ENCODE peak calls at places on chromosomes 12 and 14, in nine cellular contexts. Y is stomach, N is breast epithelium, I is HCT116, V is endothelial cell of umbilical vein, E is transverse colon, T is HepG2, F is sigmoid colon, P is SK-N-SH. Z is an unnamed sample.

GRCh38 chr12:49866859-49867579 is 24.1 kb upstream of the BCDIN3D start:
- DNase-seq in Y (peak; percentile 85), N (peak; percentile 70), I (peak; percentile 52), V (peak; percentile 42), E (peak; percentile 79), T (peak; percentile 43), F (peak; percentile 85), P (peak; percentile 89), Z (peak; percentile 72)

GRCh38 chr12:46577063-46577776 is 204.6 kb upstream of the SLC38A2 start:
- DNase-seq in Y (no peak), N (no peak), I (no peak), V (no peak), E (no peak), T (peak; percentile 89), F (no peak), P (no peak), Z (no peak)

GRCh38 chr14:24273422-24273998 is 2.1 kb upstream of the RABGGTA start:
- DNase-seq in Y (no peak), N (no peak), I (no peak), V (no peak), E (no peak), T (peak; percentile 60), F (no peak), P (peak; percentile 40), Z (no peak)

GRCh38 chr12:40662366-40662765 is 29.9 kb upstream of the CNTN1 start:
- DNase-seq in Y (no peak), N (no peak), I (no peak), V (no peak), E (no peak), T (no peak), F (no peak), P (no peak), Z (no peak)

GRCh38 chr12:38886064-38886463 is 19.3 kb downstream of the CPNE8 start:
- DNase-seq in Y (peak; percentile 62), N (no peak), I (peak; percentile 4), V (no peak), E (peak; percentile 84), T (peak; percentile 52), F (no peak), P (no peak), Z (peak; percentile 73)

GRCh38 chr12:109934026-109934425 is 34.0 kb downstream of the TCHP start:
- DNase-seq in Y (no peak), N (no peak), I (no peak), V (peak; percentile 19), E (no peak), T (no peak), F (no peak), P (no peak), Z (no peak)

GRCh38 chr12:96190403-96191170 is 3.6 kb upstream of the ELK3 start:
- DNase-seq in Y (no peak), N (no peak), I (no peak), V (no peak), E (no peak), T (peak; percentile 23), F (no peak), P (no peak), Z (no peak)

GRCh38 chr14:96205994-96206392 is 1.4 kb downstream of the BDKRB2 start:
- DNase-seq in Y (no peak), N (no peak), I (no peak), V (no peak), E (no peak), T (no peak), F (no peak), P (no peak), Z (no peak)

GRCh38 chr14:50062438-50063039 is 53.8 kb downstream of the VCPKMT start:
- DNase-seq in Y (peak; percentile 38), N (no peak), I (peak; percentile 37), V (peak; percentile 81), E (peak; percentile 64), T (peak; percentile 88), F (no peak), P (peak; percentile 55), Z (no peak)

GRCh38 chr12:48978291-48978740 is at the start of gene WNT1:
- DNase-seq in Y (no peak), N (no peak), I (no peak), V (no peak), E (no peak), T (no peak), F (no peak), P (peak; percentile 68), Z (no peak)

GRCh38 chr12:58104443-58104842 is 163.1 kb downstream of the ATP23 start:
- DNase-seq in Y (no peak), N (no peak), I (no peak), V (no peak), E (no peak), T (no peak), F (no peak), P (no peak), Z (no peak)

GRCh38 chr14:51726166-51726899 is 74.6 kb downstream of the FRMD6 start:
- DNase-seq in Y (no peak), N (no peak), I (no peak), V (peak; percentile 41), E (no peak), T (no peak), F (no peak), P (no peak), Z (no peak)

GRCh38 chr12:124740691-124741137 is 123.0 kb downstream of the SCARB1 start:
- DNase-seq in Y (peak; percentile 78), N (no peak), I (peak; percentile 78), V (peak; percentile 87), E (peak; percentile 50), T (peak; percentile 71), F (peak; percentile 83), P (no peak), Z (no peak)

GRCh38 chr12:91978143-91978542 is 167.5 kb downstream of the BTG1 start:
- DNase-seq in Y (no peak), N (no peak), I (no peak), V (no peak), E (no peak), T (no peak), F (no peak), P (no peak), Z (no peak)

GRCh38 chr12:80858356-80858755 is 79.4 kb downstream of the LIN7A start:
- DNase-seq in Y (no peak), N (no peak), I (no peak), V (no peak), E (no peak), T (no peak), F (no peak), P (no peak), Z (no peak)
- TF ChIP-seq POLR2AphosphoS5 in Y (no peak), N (no peak), I (no peak), V (no peak), E (no peak), T (no peak), F (no peak), P (no peak), Z (no peak)

GRCh38 chr14:35296505-35296904 is 4.3 kb downstream of the PSMA6 start:
- DNase-seq in Y (no peak), N (no peak), I (no peak), V (no peak), E (no peak), T (no peak), F (no peak), P (no peak), Z (no peak)

GRCh38 chr14:35292770-35293561 is 784 bp downstream of the PSMA6 start:
- DNase-seq in Y (no peak), N (no peak), I (no peak), V (no peak), E (no peak), T (no peak), F (no peak), P (no peak), Z (no peak)

GRCh38 chr14:35295845-35296161 is 3.6 kb downstream of the PSMA6 start:
- DNase-seq in Y (no peak), N (no peak), I (no peak), V (no peak), E (no peak), T (no peak), F (no peak), P (no peak), Z (no peak)

GRCh38 chr14:35289623-35290022 is 2.6 kb upstream of the PSMA6 start:
- DNase-seq in Y (no peak), N (no peak), I (no peak), V (no peak), E (no peak), T (no peak), F (no peak), P (no peak), Z (no peak)

DNA sequence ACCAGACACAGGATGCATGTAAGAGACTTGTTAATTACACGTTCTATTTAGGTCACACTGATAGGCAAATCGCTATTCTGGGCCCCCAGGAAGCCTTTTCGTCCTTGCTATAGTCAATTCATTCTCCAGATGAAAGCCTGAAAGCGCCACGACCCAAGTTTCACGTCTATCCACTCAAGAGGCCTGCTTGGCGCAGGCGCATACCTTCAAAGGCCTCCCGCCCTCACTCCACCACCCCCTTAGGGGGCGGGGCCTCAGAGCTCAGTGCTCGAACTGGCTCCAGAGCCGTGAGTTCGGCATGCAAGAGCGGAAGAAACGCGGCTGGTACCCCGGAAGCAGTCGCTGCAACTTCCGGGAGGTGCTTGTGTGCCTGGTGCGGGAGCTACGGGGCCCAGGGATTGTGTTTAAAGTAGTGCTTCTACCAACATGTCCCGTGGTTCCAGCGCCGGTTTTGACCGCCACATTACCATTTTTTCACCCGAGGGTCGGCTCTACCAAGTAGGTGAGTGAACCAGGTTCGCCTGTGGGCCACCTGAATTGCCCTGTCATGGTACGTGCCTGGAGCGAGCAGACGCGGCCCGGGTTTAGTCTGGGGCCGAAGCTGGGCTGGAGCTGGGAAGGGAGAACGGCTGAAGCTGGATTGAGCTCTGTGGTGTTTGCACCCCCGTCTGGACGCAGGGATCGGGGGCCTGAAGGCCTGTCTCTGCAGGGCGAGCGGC is at the start of gene PSMA6:
- DNase-seq in Y (peak; percentile 99), N (peak; percentile 98), I (peak; percentile 98), V (peak; percentile 100), E (peak; percentile 100), T (peak; percentile 100), F (peak; percentile 99), P (peak; percentile 93), Z (peak; percentile 99)
- H3K4me1 ChIP-seq in Y (peaks cover 47% of the 10 kb centered on the region), N (no peaks in the 10 kb centered on the region), I (peaks cover 9% of the 10 kb centered on the region), V (peaks cover 16% of the 10 kb centered on the region), E (peaks cover 12% of the 10 kb centered on the region), T (peaks cover 54% of the 10 kb centered on the region), F (peaks cover 35% of the 10 kb centered on the region), P (no peaks in the 10 kb centered on the region), Z (peaks cover 6% of the 10 kb centered on the region)

GRCh38 chr14:103538291-103539055 is 9.5 kb downstream of the TRMT61A start:
- DNase-seq in Y (peak; percentile 56), N (no peak), I (no peak), V (no peak), E (no peak), T (no peak), F (peak; percentile 80), P (peak; percentile 64), Z (no peak)
- TF ChIP-seq POLR2AphosphoS5 in Y (peak; percentile 10), N (no peak), I (no peak), V (no peak), E (no peak), T (no peak), F (peak; percentile 16), P (no peak), Z (no peak)

DNA sequence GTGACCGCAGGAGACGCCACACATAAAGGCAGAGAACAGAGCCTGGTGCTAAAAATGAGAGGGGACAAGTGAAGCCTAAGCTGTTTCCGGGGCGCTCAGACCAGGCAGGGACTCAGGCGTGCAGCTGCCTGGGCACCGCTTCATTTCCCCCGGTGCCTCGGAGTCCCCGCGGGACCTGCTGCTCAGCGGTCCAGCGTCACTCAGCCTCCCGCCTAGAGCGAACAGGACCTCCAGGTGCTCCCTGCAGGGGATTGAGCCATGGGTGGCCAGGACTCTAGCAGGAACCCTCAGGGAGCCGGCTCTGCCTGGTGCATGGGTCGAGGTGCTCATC is 31.0 kb downstream of the CCDC85C start:
- DNase-seq in Y (no peak), N (no peak), I (no peak), V (no peak), E (no peak), T (no peak), F (no peak), P (no peak), Z (no peak)
- H3K4me1 ChIP-seq in Y (peaks cover 100% of the 10 kb centered on the region), N (peaks cover 14% of the 10 kb centered on the region), I (peaks cover 56% of the 10 kb centered on the region), V (no peaks in the 10 kb centered on the region), E (peaks cover 92% of the 10 kb centered on the region), T (peaks cover 97% of the 10 kb centered on the region), F (peaks cover 100% of the 10 kb centered on the region), P (peaks cover 100% of the 10 kb centered on the region), Z (peaks cover 82% of the 10 kb centered on the region)